ENCODE peak calls at places on chromosomes 16 and 17, in four cellular contexts. Z is SHP77 treated with DMSO at 0.1 percent for 48 hours, C is EL, Y is LHCN-M2. I is an unnamed sample.

GRCh38 chr16:56013962-56014552 is 138.9 kb upstream of the CES5A start:
- DNase-seq in Y (no peak), C (peak), Z (no peak), I (peak)

GRCh38 chr17:28057731-28058246 is 15.3 kb downstream of the NLK start:
- DNase-seq in Z (no peak), C (no peak), Y (peak), I (peak)

GRCh38 chr17:17119533-17119932 is 77.3 kb downstream of the MPRIP start:
- DNase-seq in C (peak), Y (peak), Z (no peak), I (peak)

GRCh38 chr16:27240948-27241531 is 27.5 kb downstream of the NSMCE1 start:
- DNase-seq in Y (peak), Z (no peak), C (peak), I (peak)

GRCh38 chr16:9095171-9095570 is 3.7 kb downstream of the HAPSTR1 start:
- DNase-seq in C (no peak), Y (no peak), Z (no peak), I (no peak)

GRCh38 chr17:68437979-68438877 is 19.1 kb downstream of the WIPI1 start:
- DNase-seq in Y (no peak), C (no peak), Z (no peak), I (no peak)

GRCh38 chr17:14373587-14374259 is 72.8 kb downstream of the HS3ST3B1 start:
- DNase-seq in Y (peak), Z (no peak), C (peak), I (peak)

GRCh38 chr16:10878644-10879498 is 1.9 kb downstream of the CIITA start:
- DNase-seq in Y (no peak), Z (no peak), C (peak), I (peak)

GRCh38 chr17:47318197-47318918 is 5.4 kb upstream of the EFCAB13 start:
- DNase-seq in C (no peak), Z (no peak), Y (no peak), I (no peak)

GRCh38 chr17:20896153-20896649 is 146.6 kb downstream of the USP22 start:
- DNase-seq in C (peak), Y (no peak), Z (no peak), I (peak)

GRCh38 chr17:36825956-36826350 is 111.3 kb upstream of the LHX1 start:
- DNase-seq in Y (no peak), Z (no peak), C (no peak), I (no peak)

GRCh38 chr17:2691965-2692780 is 19.4 kb downstream of the CLUH start:
- DNase-seq in Z (no peak), Y (no peak), C (no peak), I (no peak)

GRCh38 chr16:80828495-80828894 is 24.1 kb upstream of the CDYL2 start:
- DNase-seq in C (no peak), Z (no peak), Y (no peak), I (no peak)

GRCh38 chr17:19726615-19727376 is 10.4 kb upstream of the SLC47A2 start:
- DNase-seq in C (no peak), Y (peak), Z (peak), I (peak)

GRCh38 chr17:50514936-50515702 is 6.9 kb downstream of the MYCBPAP start:
- DNase-seq in C (no peak), Y (peak), Z (no peak), I (peak)

GRCh38 chr16:84740596-84741071 is 40.8 kb downstream of the USP10 start:
- DNase-seq in C (no peak), Y (no peak), Z (peak), I (peak)

GRCh38 chr17:67441052-67441738 is 64.1 kb downstream of the PITPNC1 start:
- DNase-seq in C (peak), Y (peak), Z (peak), I (peak)

GRCh38 chr17:49748791-49749190 is 15.1 kb downstream of the FAM117A start:
- DNase-seq in C (no peak), Z (no peak), Y (peak), I (no peak)

GRCh38 chr17:37741334-37742113 is 3.3 kb downstream of the HNF1B start:
- DNase-seq in Z (no peak), C (no peak), Y (no peak), I (no peak)

I was measured in AG10803.